ENCODE peak calls at places on chromosomes 2 and 18, in four cellular contexts. J, K, C and A are unnamed samples.

GRCh38 chr2:202444000-202444399 is 67.9 kb downstream of the BMPR2 start:
- DNase-seq in J (no peak), K (no peak), C (no peak), A (no peak)

GRCh38 chr2:109269956-109270757 is 141.2 kb downstream of the SH3RF3 start:
- DNase-seq in J (no peak), K (no peak), C (no peak), A (no peak)

GRCh38 chr2:38966678-38967077 is 77.0 kb downstream of the ARHGEF33 start:
- DNase-seq in C (no peak), J (no peak), K (no peak), A (no peak)

GRCh38 chr2:109064660-109065306 is 64.2 kb upstream of the SH3RF3 start:
- DNase-seq in K (peak; percentile 32), C (no peak), J (no peak), A (no peak)

GRCh38 chr2:119426801-119427395 is 4.8 kb upstream of the TMEM37 start:
- DNase-seq in K (peak; percentile 68), J (peak; percentile 24), C (no peak), A (no peak)

GRCh38 chr2:174771631-174772491 is 7.6 kb upstream of the CHRNA1 start:
- DNase-seq in C (peak; percentile 85), J (peak; percentile 57), K (peak; percentile 64), A (peak; percentile 44)

GRCh38 chr2:42652086-42652485 is 83.7 kb downstream of the MTA3 start:
- DNase-seq in C (no peak), J (no peak), K (no peak), A (no peak)

GRCh38 chr2:42926438-42927333 is 134.3 kb upstream of the HAAO start:
- DNase-seq in C (no peak), J (no peak), K (peak; percentile 69), A (no peak)

GRCh38 chr2:210445116-210445707 is 31.3 kb downstream of the LANCL1 start:
- DNase-seq in C (no peak), K (peak; percentile 18), J (peak; percentile 14), A (peak; percentile 6)

GRCh38 chr18:12703714-12704113 is 872 bp downstream of the PSMG2 start:
- DNase-seq in C (no peak), J (no peak), K (no peak), A (no peak)

GRCh38 chr2:9897796-9898195 is 53.7 kb upstream of the GRHL1 start:
- DNase-seq in K (no peak), J (no peak), C (no peak), A (no peak)

GRCh38 chr2:9655441-9656269 is 24.9 kb upstream of the YWHAQ start:
- DNase-seq in J (no peak), C (no peak), K (no peak), A (no peak)

GRCh38 chr18:35022430-35023001 is 18.7 kb upstream of the MAPRE2 start:
- DNase-seq in K (no peak), C (no peak), J (no peak), A (no peak)

GRCh38 chr2:209476367-209477191 is 52.7 kb downstream of the MAP2 start:
- DNase-seq in J (no peak), K (no peak), C (no peak), A (no peak)

GRCh38 chr18:22282311-22283235 is 113.2 kb downstream of the GATA6 start:
- DNase-seq in K (peak; percentile 86), J (no peak), C (no peak), A (peak; percentile 63)

GRCh38 chr2:115374981-115375380 is 932.5 kb downstream of the DPP10 start:
- DNase-seq in K (no peak), J (no peak), C (no peak), A (no peak)

GRCh38 chr2:188713961-188714360 is 260.2 kb upstream of the COL3A1 start:
- DNase-seq in J (no peak), K (no peak), C (no peak), A (no peak)

GRCh38 chr2:160432633-160433032 is 61.0 kb downstream of the RBMS1 start:
- DNase-seq in J (no peak), C (no peak), K (no peak), A (peak; percentile 67)

GRCh38 chr2:150778828-150779227 is 291.4 kb upstream of the RND3 start:
- DNase-seq in J (no peak), C (no peak), K (no peak), A (no peak)

GRCh38 chr18:77088977-77089795 is 43.4 kb downstream of the MBP start:
- DNase-seq in K (no peak), C (no peak), J (no peak), A (peak; percentile 81)

GRCh38 chr2:169716229-169716886 is 17.3 kb upstream of the KLHL23 start:
- DNase-seq in C (no peak), J (peak; percentile 48), K (no peak), A (no peak)

GRCh38 chr2:128581849-128582244 is 263.2 kb upstream of the HS6ST1 start:
- DNase-seq in K (no peak), C (no peak), J (no peak), A (no peak)

GRCh38 chr2:128584296-128584900 is 265.7 kb upstream of the HS6ST1 start:
- DNase-seq in J (no peak), K (no peak), C (no peak), A (no peak)

GRCh38 chr2:128580988-128581848 is 262.6 kb upstream of the HS6ST1 start:
- DNase-seq in C (no peak), J (no peak), K (no peak), A (no peak)

GRCh38 chr2:128589681-128590080 is 271.0 kb upstream of the HS6ST1 start:
- DNase-seq in K (no peak), C (no peak), J (no peak), A (no peak)

GRCh38 chr2:128585706-128586105 is 267.0 kb upstream of the HS6ST1 start:
- DNase-seq in K (no peak), C (no peak), J (no peak), A (no peak)
- TF ChIP-seq SP1 in K (no peak), C (no peak), J (no peak), A (no peak)

DNA sequence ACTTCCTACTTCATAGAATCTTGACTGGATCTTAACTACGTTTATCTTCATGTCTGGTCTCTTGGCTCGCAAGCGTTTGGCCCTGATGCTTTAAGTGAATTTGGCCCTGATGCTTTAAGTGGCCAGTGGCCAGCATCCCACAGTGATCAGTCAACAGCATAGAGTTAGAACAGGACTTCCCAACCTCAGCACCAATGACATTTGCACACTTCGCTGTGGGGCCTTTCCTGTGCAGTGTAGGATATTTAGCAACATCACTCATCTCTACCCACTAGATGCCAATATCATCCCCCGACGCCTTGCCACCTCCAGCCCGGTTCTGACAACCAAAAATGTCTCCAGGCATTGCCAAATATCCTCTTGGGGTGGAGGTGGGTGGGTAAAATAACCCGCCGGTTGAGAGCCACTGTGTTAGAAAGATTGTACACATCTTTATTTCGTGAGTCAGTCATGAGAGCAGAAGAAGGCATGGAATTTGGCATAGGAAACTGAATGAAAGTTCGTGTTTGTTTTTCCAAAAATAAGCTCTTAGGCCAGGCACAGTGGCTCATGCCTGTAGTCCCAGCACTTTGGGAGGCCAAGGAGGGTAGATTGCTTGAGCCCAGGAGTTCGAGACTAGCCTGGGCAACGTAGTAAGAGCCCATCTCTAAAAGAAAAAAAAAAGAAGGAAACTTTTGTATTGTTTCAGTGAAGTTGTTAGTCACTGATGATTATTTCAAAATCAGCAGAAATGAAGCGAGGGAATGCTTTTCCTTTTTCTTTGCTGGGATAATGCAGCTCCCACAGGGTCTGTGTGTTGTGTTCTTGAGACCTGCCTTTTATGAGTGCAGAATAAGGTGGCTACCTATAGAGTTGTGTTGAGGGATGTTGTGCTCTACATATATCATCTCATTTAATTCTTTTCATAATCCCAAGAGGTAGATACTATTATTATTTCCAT is 12.0 kb downstream of the TM4SF20 start:
- DNase-seq in K (no peak), C (no peak), J (no peak), A (no peak)
- H3K4me1 ChIP-seq in K (peaks cover 15% of the 10 kb centered on the region), C (no peaks in the 10 kb centered on the region), J (no peaks in the 10 kb centered on the region), A (no peaks in the 10 kb centered on the region)

GRCh38 chr2:7358865-7359264 is 441.7 kb downstream of the RNF144A start:
- DNase-seq in K (peak; percentile 11), J (no peak), C (no peak), A (no peak)

GRCh38 chr2:7353571-7353970 is 436.4 kb downstream of the RNF144A start:
- DNase-seq in J (no peak), K (no peak), C (no peak), A (no peak)

GRCh38 chr2:7357993-7358392 is 440.8 kb downstream of the RNF144A start:
- DNase-seq in K (no peak), C (no peak), J (peak; percentile 18), A (no peak)

GRCh38 chr2:7355781-7356180 is 438.6 kb downstream of the RNF144A start:
- DNase-seq in C (no peak), K (no peak), J (no peak), A (no peak)

DNA sequence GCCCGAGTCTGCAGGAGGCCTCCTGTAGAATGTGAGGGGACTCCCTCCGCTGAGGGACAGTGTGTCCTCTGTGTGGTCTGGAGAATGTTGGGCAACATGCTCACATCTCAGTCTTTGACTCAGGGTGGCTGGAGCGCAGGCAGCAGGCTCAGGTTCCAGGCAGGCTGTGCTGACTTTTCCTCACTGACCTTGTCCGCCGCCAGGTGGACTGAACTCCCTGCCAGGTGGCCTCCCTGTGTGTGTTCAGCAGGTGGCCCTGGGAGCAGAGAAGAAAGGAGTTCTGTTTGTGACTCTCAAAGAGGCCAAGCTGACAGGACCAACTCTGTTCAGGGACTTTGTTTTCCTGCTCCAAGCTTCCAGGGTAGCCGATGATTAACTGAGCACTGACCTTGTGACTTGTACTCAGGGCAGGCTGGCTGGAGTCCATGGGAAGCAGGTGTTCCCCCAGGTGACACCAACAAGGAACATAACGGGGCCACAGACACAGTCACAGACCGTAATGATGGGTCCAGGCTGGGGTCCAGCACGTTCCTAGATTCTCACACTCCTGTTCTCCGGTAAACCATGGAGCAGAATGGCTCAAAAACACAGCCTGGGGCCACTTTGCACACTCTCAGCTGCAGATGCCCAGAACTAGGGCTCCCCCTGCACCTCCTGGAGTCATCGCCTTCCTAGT is 439.8 kb downstream of the RNF144A start:
- DNase-seq in C (no peak), J (no peak), K (peak; percentile 83), A (no peak)
- TF ChIP-seq SP1 in C (no peak), J (no peak), K (no peak), A (no peak)

GRCh38 chr18:54720590-54720989 is 107.7 kb upstream of the RAB27B start:
- DNase-seq in K (no peak), C (no peak), J (no peak), A (no peak)

GRCh38 chr18:54718436-54718773 is 109.9 kb upstream of the RAB27B start:
- DNase-seq in J (no peak), K (no peak), C (no peak), A (no peak)

GRCh38 chr18:54713386-54713785 is 114.9 kb upstream of the RAB27B start:
- DNase-seq in K (no peak), J (no peak), C (no peak), A (no peak)

GRCh38 chr18:54716586-54716985 is 111.7 kb upstream of the RAB27B start:
- DNase-seq in K (no peak), C (no peak), J (no peak), A (no peak)

GRCh38 chr18:54717673-54718435 is 110.4 kb upstream of the RAB27B start:
- DNase-seq in K (no peak), C (peak; percentile 56), J (no peak), A (no peak)
- H3K4me1 ChIP-seq in K (no peaks in the 10 kb centered on the region), C (no peaks in the 10 kb centered on the region), J (no peaks in the 10 kb centered on the region), A (no peaks in the 10 kb centered on the region)